ENCODE peak calls at places on chromosomes 7 and 10, in nine cellular contexts. B is mesendoderm, V is trophoblast cell, O is uterus, Q is psoas muscle, T is coronary artery, Y is HCT116, L is aorta, K is epithelial cell of prostate. E is an unnamed sample.
A peak's percentile ranks its signal among the peaks of the same experiment; 100 is the strongest.

GRCh38 chr10:35635576-35635975 is 6.5 kb downstream of the FZD8 start:
- DNase-seq in O (peak; percentile 37), T (no peak), V (peak; percentile 34), Q (no peak), Y (peak; percentile 57), L (no peak), B (peak; percentile 83), K (no peak), E (peak; percentile 23)

GRCh38 chr10:72563327-72563932 is 62.4 kb downstream of the MICU1 start:
- DNase-seq in Y (no peak), T (no peak), V (no peak), K (no peak), Q (no peak), B (no peak), L (no peak), O (no peak), E (no peak)

GRCh38 chr7:27143022-27143949 is at the start of gene HOXA5:
- DNase-seq in L (peak; percentile 80), Y (no peak), K (peak; percentile 88), V (peak; percentile 45), Q (peak; percentile 86), B (peak; percentile 92), O (peak; percentile 71), T (peak; percentile 62), E (no peak)

GRCh38 chr7:2956526-2957368 is 86.9 kb downstream of the CARD11 start:
- DNase-seq in O (no peak), B (peak; percentile 51), V (peak; percentile 81), L (peak; percentile 49), Y (peak; percentile 15), K (peak; percentile 73), Q (no peak), T (peak; percentile 70), E (no peak)

GRCh38 chr10:102675151-102675886 is 31.0 kb downstream of the TRIM8 start:
- DNase-seq in Y (no peak), V (no peak), T (no peak), B (no peak), Q (no peak), K (no peak), O (no peak), L (no peak), E (no peak)

GRCh38 chr7:135929249-135929648 is 47.9 kb downstream of the MTPN start:
- DNase-seq in O (no peak), L (no peak), Y (no peak), T (no peak), Q (no peak), B (peak; percentile 70), K (no peak), V (no peak), E (no peak)

GRCh38 chr10:96390460-96390864 is 31.7 kb upstream of the OPALIN start:
- DNase-seq in Q (peak; percentile 93), O (no peak), K (no peak), Y (no peak), V (no peak), L (peak; percentile 75), B (no peak), T (no peak), E (peak; percentile 74)

GRCh38 chr7:81774496-81774895 is 4.6 kb upstream of the HGF start:
- DNase-seq in L (no peak), Q (no peak), B (no peak), V (no peak), T (no peak), O (no peak), K (no peak), Y (no peak), E (no peak)

GRCh38 chr7:22751341-22751740 is 24.3 kb downstream of the IL6 start:
- DNase-seq in K (no peak), Y (no peak), V (no peak), T (no peak), B (no peak), L (no peak), Q (no peak), O (no peak), E (no peak)

GRCh38 chr10:10804998-10805737 is 212.5 kb upstream of the CELF2 start:
- DNase-seq in O (no peak), V (no peak), Q (no peak), T (no peak), Y (no peak), B (peak; percentile 69), L (no peak), K (peak; percentile 45), E (no peak)

GRCh38 chr7:42236266-42237161 is 495 bp downstream of the GLI3 start:
- DNase-seq in K (no peak), T (peak; percentile 79), O (peak; percentile 74), B (peak; percentile 77), V (peak; percentile 17), Y (no peak), L (peak; percentile 69), Q (peak; percentile 73), E (no peak)

GRCh38 chr7:121328508-121329459 is at the start of gene WNT16:
- DNase-seq in Y (peak; percentile 74), Q (no peak), B (peak; percentile 70), L (no peak), K (no peak), O (no peak), V (peak; percentile 13), T (no peak), E (no peak)

GRCh38 chr7:33722383-33723096 is 182.8 kb upstream of the BMPER start:
- DNase-seq in Y (peak; percentile 29), B (peak; percentile 99), Q (peak; percentile 84), O (no peak), K (peak; percentile 54), T (no peak), V (peak; percentile 99), L (peak; percentile 58), E (no peak)

DNA sequence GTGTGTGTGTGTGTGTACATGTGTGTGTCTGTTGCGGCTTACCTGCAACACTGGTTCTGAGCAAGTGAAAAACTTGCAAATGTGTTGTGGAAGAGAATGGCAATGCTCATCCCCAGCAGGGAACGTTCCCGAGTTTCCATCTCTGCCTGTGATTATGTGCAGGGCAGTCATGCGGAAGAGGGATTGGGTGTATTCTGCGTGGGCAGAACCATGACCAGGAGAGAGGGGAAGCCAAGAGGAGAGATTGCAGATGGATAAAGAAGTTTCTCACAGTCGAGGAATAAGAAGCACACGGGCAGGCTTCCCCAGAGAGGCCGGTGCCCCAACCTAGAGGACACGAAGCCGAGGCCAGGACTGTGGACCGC is 99.9 kb downstream of the CTBP2 start:
- DNase-seq in V (no peak), K (no peak), B (no peak), T (no peak), Y (no peak), L (no peak), Q (no peak), O (peak; percentile 56), E (no peak)
- H3K27ac ChIP-seq in V (no peak overlapping the region), K (peak overlapping the region; percentile 46), B (no peak overlapping the region), T (peak overlapping the region; percentile 97), Y (no peak overlapping the region), L (peak overlapping the region; percentile 78), Q (peak overlapping the region; percentile 80), O (peak overlapping the region; percentile 99), E (peak overlapping the region; percentile 67)

DNA sequence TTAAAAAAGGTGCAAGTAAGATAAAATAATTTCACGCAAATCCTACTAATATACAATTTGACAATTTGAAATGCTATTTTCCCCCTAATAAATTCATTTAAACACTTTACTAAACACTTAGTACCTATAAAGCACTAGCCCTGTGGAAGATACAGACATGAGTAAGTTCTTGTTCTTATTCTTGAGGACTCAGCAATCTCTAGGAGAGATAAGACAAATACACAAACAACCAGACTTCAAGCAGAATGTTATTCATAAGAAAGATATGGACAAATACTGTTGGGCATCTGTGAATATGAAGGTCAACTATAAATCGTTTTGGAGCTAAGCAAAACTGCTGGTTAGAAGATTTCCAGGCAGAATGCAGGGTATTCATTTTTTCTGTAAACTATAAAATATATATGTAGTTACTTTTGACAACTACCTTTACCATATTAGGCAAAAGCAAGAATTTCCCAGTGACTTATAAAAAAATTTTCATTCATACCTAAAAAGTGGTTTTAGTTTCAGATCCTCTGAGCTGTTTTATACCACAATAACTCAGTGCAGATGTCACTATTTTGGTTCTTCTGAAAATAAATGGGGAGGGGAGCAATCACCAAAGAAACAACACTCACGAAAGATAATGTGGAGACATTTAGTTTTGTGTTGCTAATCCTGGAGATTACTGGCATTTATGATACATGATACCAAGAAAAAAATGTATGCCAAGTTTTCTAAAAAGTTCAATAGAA is 3.8 kb downstream of the VPS41 start:
- DNase-seq in V (no peak), K (no peak), Y (no peak), Q (no peak), L (no peak), T (no peak), B (no peak), O (no peak), E (no peak)
- H3K27ac ChIP-seq in V (no peak overlapping the region), K (no peak overlapping the region), Y (no peak overlapping the region), Q (no peak overlapping the region), L (no peak overlapping the region), T (no peak overlapping the region), B (no peak overlapping the region), O (no peak overlapping the region), E (no peak overlapping the region)

GRCh38 chr7:30091431-30092386 is 43.1 kb upstream of the MTURN start:
- DNase-seq in O (no peak), Q (no peak), Y (no peak), T (no peak), B (no peak), V (peak; percentile 57), L (no peak), K (no peak), E (no peak)
- H3K27ac ChIP-seq in O (no peak overlapping the region), Q (no peak overlapping the region), Y (no peak overlapping the region), T (no peak overlapping the region), B (no peak overlapping the region), V (no peak overlapping the region), L (no peak overlapping the region), K (no peak overlapping the region), E (no peak overlapping the region)

DNA sequence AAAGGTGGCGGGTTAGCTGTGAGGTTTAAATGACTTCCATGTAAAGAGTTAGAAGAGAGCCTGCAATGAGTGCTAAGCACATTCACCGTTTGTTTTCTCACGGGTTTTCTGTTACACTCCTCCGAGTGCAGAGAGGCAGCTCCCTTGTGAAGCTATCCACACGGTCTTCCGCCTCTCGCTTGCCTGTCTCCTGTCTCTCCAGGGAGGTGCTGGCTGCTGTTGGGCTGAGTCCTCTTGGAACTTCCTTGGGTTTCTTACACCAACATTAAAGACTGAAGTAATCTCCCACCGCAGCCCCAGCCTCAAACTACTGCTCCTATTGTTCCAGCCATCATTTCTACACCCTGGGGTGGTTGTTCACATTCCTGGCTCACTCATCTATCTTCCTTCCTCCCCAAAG is 14.3 kb downstream of the ESYT2 start:
- DNase-seq in Q (peak; percentile 62), B (peak; percentile 68), K (no peak), T (no peak), V (no peak), Y (no peak), L (no peak), O (no peak), E (no peak)
- H3K27ac ChIP-seq in Q (peak overlapping the region; percentile 95), B (peak overlapping the region; percentile 39), K (no peak overlapping the region), T (peak overlapping the region; percentile 22), V (peak overlapping the region; percentile 82), Y (no peak overlapping the region), L (no peak overlapping the region), O (peak overlapping the region; percentile 98), E (no peak overlapping the region)

E was measured in substantia nigra.